ENCODE peak calls at places on chromosomes 5 and 9, in five cellular contexts. F is hippocampal formation, P is NCI-H2081, J is uterus, E is NCI-H1930. X is an unnamed sample.

GRCh38 chr9:18976368-18977238 is 56.4 kb downstream of the SAXO1 start:
- DNase-seq in F (no peak), P (no peak), J (no peak), E (no peak), X (peak)

GRCh38 chr5:179176571-179177230 is 116.5 kb downstream of the ZNF354C start:
- DNase-seq in F (no peak), P (no peak), J (no peak), E (no peak), X (no peak)

GRCh38 chr5:109779036-109779735 is 89.5 kb downstream of the MAN2A1 start:
- DNase-seq in F (no peak), P (no peak), J (no peak), E (no peak), X (no peak)

GRCh38 chr5:89200899-89201298 is 317.9 kb upstream of the MEF2C start:
- DNase-seq in F (no peak), P (no peak), J (no peak), E (no peak), X (no peak)

GRCh38 chr5:82862247-82862646 is 214.9 kb downstream of the TMEM167A start:
- DNase-seq in F (peak), P (no peak), J (no peak), E (no peak), X (no peak)

GRCh38 chr9:87850405-87850804 is 32.3 kb upstream of the SPATA31E1 start:
- DNase-seq in F (no peak), P (no peak), J (no peak), E (no peak), X (no peak)

GRCh38 chr9:94909250-94909894 is 182.9 kb downstream of the AOPEP start:
- DNase-seq in F (no peak), P (no peak), J (no peak), E (no peak), X (no peak)

GRCh38 chr9:13811876-13812275 is 502.1 kb downstream of the NFIB start:
- DNase-seq in F (no peak), P (no peak), J (no peak), E (no peak), X (no peak)

GRCh38 chr5:67992919-67993318 is 222.6 kb upstream of the PIK3R1 start:
- DNase-seq in F (no peak), P (no peak), J (peak), E (no peak), X (no peak)

GRCh38 chr5:149731617-149732400 is 1.7 kb downstream of the PPARGC1B start:
- DNase-seq in F (peak), P (peak), J (peak), E (no peak), X (no peak)

GRCh38 chr5:133749331-133749985 is 137.1 kb upstream of the FSTL4 start:
- DNase-seq in F (no peak), P (no peak), J (no peak), E (no peak), X (no peak)

GRCh38 chr9:1709347-1709746 is 305.8 kb upstream of the SMARCA2 start:
- DNase-seq in F (no peak), P (no peak), J (no peak), E (no peak), X (no peak)

GRCh38 chr9:99533421-99533820 is 288.3 kb upstream of the NR4A3 start:
- DNase-seq in F (no peak), P (no peak), J (no peak), E (no peak), X (no peak)

GRCh38 chr9:15482146-15482545 is 28.6 kb downstream of the PSIP1 start:
- DNase-seq in F (no peak), P (no peak), J (no peak), E (no peak), X (no peak)

GRCh38 chr5:132226516-132227234 is 978 bp downstream of the P4HA2 start:
- DNase-seq in F (no peak), P (no peak), J (peak), E (no peak), X (no peak)

GRCh38 chr5:96434201-96434645 is 1.2 kb upstream of the PCSK1 start:
- DNase-seq in F (peak), P (peak), J (no peak), E (peak), X (peak)

GRCh38 chr9:115170674-115171073 is 52.7 kb upstream of the TNC start:
- DNase-seq in F (no peak), P (no peak), J (no peak), E (no peak), X (no peak)

GRCh38 chr5:8685704-8686103 is 816.8 kb downstream of the MTRR start:
- DNase-seq in F (no peak), P (peak), J (no peak), E (peak), X (peak)

GRCh38 chr5:66239034-66239433 is 94.9 kb downstream of the SREK1 start:
- DNase-seq in F (no peak), P (peak), J (no peak), E (no peak), X (no peak)

GRCh38 chr5:141647851-141648250 is 3.4 kb downstream of the FCHSD1 start:
- DNase-seq in F (no peak), P (no peak), J (no peak), E (no peak), X (no peak)

GRCh38 chr5:41527201-41527779 is 16.9 kb upstream of the PLCXD3 start:
- DNase-seq in F (no peak), P (no peak), J (no peak), E (no peak), X (no peak)

GRCh38 chr5:84885479-84886258 is 501.0 kb upstream of the EDIL3 start:
- DNase-seq in F (no peak), P (no peak), J (peak), E (no peak), X (no peak)

GRCh38 chr9:130453487-130453886 is 8.7 kb downstream of the ASS1 start:
- DNase-seq in F (no peak), P (peak), J (peak), E (no peak), X (no peak)

GRCh38 chr9:131608469-131609115 is 63.3 kb downstream of the PRRT1B start:
- DNase-seq in F (peak), P (no peak), J (peak), E (no peak), X (no peak)

GRCh38 chr9:38125889-38126288 is 56.9 kb upstream of the SHB start:
- DNase-seq in F (no peak), P (no peak), J (no peak), E (no peak), X (no peak)

GRCh38 chr9:102631559-102631958 is 363.6 kb upstream of the CYLC2 start:
- DNase-seq in F (no peak), P (peak), J (no peak), E (no peak), X (no peak)

GRCh38 chr5:395921-396714 is 46.9 kb upstream of the EXOC3 start:
- DNase-seq in F (no peak), P (no peak), J (no peak), E (no peak), X (no peak)

GRCh38 chr5:36944607-36945225 is 68.1 kb downstream of the NIPBL start:
- DNase-seq in F (peak), P (peak), J (no peak), E (no peak), X (no peak)

GRCh38 chr9:71984388-71985069 is 73.1 kb downstream of the C9orf85 start:
- DNase-seq in F (no peak), P (no peak), J (no peak), E (no peak), X (no peak)

X was measured in NCI-H2107.